ENCODE peak calls at places on chromosomes 16 and 17, in four cellular contexts. Y is tibial nerve, J is stomach, M is sigmoid colon. O is an unnamed sample.

GRCh38 chr16:53042235-53042645 is 10.5 kb downstream of the CHD9NB start:
- DNase-seq in Y (no peak), J (no peak), M (no peak), O (no peak)

GRCh38 chr17:80154166-80154565 is 7.2 kb upstream of the EIF4A3 start:
- DNase-seq in Y (no peak), J (no peak), M (no peak), O (no peak)

GRCh38 chr17:7834554-7834890 is 505 bp downstream of the KDM6B start:
- DNase-seq in Y (peak; percentile 63), J (peak; percentile 68), M (peak; percentile 89), O (peak; percentile 73)

GRCh38 chr16:71700822-71701221 is 23.7 kb downstream of the PHLPP2 start:
- DNase-seq in Y (no peak), J (no peak), M (no peak), O (no peak)

GRCh38 chr16:89912143-89912542 is 6.5 kb upstream of the MC1R start:
- DNase-seq in Y (no peak), J (no peak), M (peak; percentile 60), O (no peak)

GRCh38 chr16:85542548-85542927 is 70.6 kb upstream of the GSE1 start:
- DNase-seq in Y (no peak), J (no peak), M (no peak), O (no peak)

GRCh38 chr17:38464723-38465419 is 36.6 kb downstream of the ARHGAP23 start:
- DNase-seq in Y (peak; percentile 82), J (peak; percentile 70), M (peak; percentile 97), O (peak; percentile 94)

GRCh38 chr17:73142763-73143395 is 21.9 kb upstream of the SSTR2 start:
- DNase-seq in Y (no peak), J (no peak), M (no peak), O (no peak)

GRCh38 chr16:17380613-17381012 is 90.1 kb downstream of the XYLT1 start:
- DNase-seq in Y (no peak), J (no peak), M (no peak), O (no peak)

GRCh38 chr17:46264456-46265198 is 30.3 kb upstream of the LRRC37A start:
- DNase-seq in Y (no peak), J (no peak), M (no peak), O (no peak)

GRCh38 chr17:68589086-68589485 is 12.1 kb downstream of the FAM20A start:
- DNase-seq in Y (no peak), J (no peak), M (no peak), O (no peak)

GRCh38 chr17:73348824-73349095 is 37.0 kb upstream of the CDC42EP4 start:
- DNase-seq in Y (no peak), J (no peak), M (no peak), O (no peak)

GRCh38 chr16:64983983-64984382 is 137.9 kb downstream of the CDH11 start:
- DNase-seq in Y (no peak), J (no peak), M (no peak), O (no peak)

GRCh38 chr16:17312100-17312732 is 158.5 kb downstream of the XYLT1 start:
- DNase-seq in Y (no peak), J (peak; percentile 70), M (peak; percentile 94), O (no peak)

GRCh38 chr17:80025140-80025539 is 10.5 kb downstream of the TBC1D16 start:
- DNase-seq in Y (no peak), J (no peak), M (no peak), O (no peak)

GRCh38 chr17:17025621-17026020 is 16.6 kb upstream of the MPRIP start:
- DNase-seq in Y (no peak), J (peak; percentile 85), M (no peak), O (no peak)
- TF ChIP-seq POLR2A in Y (no peak), J (no peak), M (no peak), O (no peak)

DNA sequence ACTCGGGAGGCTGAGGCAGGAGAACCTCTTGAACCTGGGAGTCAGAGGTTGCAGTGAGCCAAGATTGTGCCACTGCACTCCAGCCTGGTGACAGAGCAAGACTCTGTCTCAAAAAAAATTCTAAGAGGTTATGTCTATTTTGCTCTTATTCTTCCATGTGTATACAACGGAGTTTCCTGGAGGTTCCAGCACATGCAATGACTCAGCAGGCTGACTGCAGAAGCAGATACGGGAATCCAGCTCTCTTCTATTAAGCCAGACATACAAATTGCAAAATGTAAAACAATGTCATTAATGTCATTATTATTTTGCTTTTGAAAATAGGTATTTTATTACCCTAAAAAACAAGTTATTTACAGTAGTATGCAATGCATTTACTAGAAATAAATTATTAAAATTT is 18.4 kb downstream of the MIEF2 start:
- DNase-seq in Y (no peak), J (no peak), M (no peak), O (no peak)
- TF ChIP-seq POLR2A in Y (no peak), J (no peak), M (no peak), O (no peak)

GRCh38 chr17:19242323-19242722 is 5.2 kb downstream of the EPN2 start:
- DNase-seq in Y (no peak), J (no peak), M (no peak), O (no peak)

GRCh38 chr17:19239544-19239943 is 2.4 kb downstream of the EPN2 start:
- DNase-seq in Y (no peak), J (no peak), M (peak; percentile 75), O (no peak)

GRCh38 chr17:19238167-19238505 is 970 bp downstream of the EPN2 start:
- DNase-seq in Y (peak; percentile 28), J (peak; percentile 55), M (peak; percentile 79), O (peak; percentile 44)

GRCh38 chr17:19242926-19243325 is 5.8 kb downstream of the EPN2 start:
- DNase-seq in Y (no peak), J (no peak), M (peak; percentile 34), O (no peak)

DNA sequence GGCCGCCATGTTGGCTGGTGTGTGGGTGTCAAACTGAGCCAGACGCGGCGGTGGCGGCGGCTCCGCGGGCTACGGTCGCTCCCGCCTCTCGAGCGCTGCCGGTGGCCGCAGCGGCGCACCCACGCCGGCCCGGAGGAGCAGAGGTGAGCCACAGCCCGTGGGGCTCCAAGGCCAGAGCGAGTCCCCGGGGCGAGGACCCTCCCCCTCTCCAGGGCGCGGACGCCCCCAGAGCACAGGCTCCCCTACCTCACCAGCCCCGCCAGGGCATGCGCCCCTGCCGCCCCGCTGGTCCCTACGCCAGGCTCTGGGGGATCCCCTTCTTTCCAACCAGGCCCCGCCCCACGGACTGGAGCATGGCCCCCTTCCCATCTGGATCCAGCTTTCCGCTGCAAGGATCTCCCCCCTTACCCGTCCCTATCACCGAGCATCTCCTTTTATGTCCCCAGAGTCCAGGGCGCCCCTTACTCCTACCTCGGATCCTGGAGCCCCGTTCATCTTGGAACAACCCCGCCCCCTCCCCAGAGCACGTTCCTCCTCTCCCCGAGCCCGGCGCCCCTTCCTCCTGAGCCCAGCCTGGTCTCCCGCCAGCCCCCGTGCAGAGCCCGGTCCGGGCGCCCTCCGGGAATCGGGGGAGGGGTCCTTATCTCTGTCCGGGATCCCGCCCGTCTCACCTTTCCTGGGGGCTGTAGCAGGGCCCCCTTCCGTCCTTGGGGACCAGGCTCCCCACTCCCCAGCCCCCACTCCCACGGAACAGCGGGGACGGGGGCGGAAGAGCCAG is 412 bp downstream of the EPN2 start:
- DNase-seq in Y (peak; percentile 17), J (peak; percentile 37), M (peak; percentile 80), O (peak; percentile 61)
- TF ChIP-seq POLR2A in Y (peak; percentile 66), J (no peak), M (no peak), O (peak; percentile 53)

GRCh38 chr17:44006581-44007345 is 2.3 kb downstream of the NAGS start:
- DNase-seq in Y (peak; percentile 92), J (peak; percentile 100), M (peak; percentile 98), O (peak; percentile 99)
- TF ChIP-seq POLR2A in Y (peak; percentile 32), J (no peak), M (no peak), O (peak; percentile 43)

GRCh38 chr17:76736349-76737081 is 616 bp downstream of the SRSF2 start:
- DNase-seq in Y (peak; percentile 53), J (peak; percentile 81), M (peak; percentile 91), O (peak; percentile 79)
- TF ChIP-seq POLR2A in Y (peak; percentile 41), J (no peak), M (peak; percentile 11), O (peak; percentile 60)

DNA sequence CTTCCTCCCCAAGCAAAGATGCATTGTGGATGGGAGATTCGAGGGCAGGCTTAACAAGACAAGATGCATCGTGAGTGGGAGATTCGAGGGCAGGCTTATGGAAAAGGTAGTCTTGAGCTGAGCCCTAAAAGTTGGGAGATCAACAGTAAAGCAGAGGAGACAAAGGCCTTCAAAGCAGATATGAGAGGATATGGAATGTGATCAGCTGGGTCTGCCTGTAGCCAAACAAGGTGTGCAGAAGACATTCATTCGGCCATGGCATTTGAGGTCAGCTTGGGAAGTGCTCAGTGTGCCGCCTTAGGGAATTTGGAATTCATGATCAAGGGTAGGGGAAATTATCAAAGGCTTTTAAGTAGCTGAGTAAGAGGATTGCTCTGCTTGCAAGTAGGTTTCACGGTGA is 39.5 kb downstream of the DNAH9 start:
- DNase-seq in Y (no peak), J (no peak), M (no peak), O (no peak)
- TF ChIP-seq POLR2A in Y (no peak), J (no peak), M (no peak), O (no peak)

GRCh38 chr17:48024149-48025039 is 13.2 kb downstream of the COPZ2 start:
- DNase-seq in Y (no peak), J (peak; percentile 57), M (peak; percentile 73), O (peak; percentile 30)
- TF ChIP-seq POLR2A in Y (no peak), J (no peak), M (no peak), O (no peak)

DNA sequence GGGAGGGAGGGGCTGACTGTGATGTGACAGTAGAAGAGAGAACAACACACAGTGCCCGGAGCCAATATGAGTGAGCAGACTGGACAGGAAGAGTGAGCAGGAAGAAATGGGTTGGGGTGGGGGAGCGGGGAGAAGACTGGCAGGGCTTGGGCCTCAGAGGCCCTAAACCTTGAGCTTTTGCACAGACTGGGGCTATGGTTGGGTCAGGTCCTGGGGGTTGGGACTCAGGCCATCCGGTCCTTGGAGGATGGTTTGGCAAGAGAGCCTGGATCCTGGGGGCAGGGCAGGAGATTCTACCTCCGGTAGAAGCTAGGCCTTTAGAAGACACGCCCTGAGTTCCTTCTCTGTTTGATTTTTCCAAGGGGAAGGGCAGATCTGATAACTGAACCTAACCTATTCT is 1.1 kb downstream of the CAMTA2 start:
- DNase-seq in Y (no peak), J (no peak), M (peak; percentile 64), O (no peak)
- TF ChIP-seq POLR2A in Y (no peak), J (no peak), M (no peak), O (peak; percentile 31)